ENCODE peak calls at places on chromosomes 13 and 19, in six cellular contexts. H is cardiac muscle cell; N is CD8-positive, alpha-beta memory T cell; F is lung; P is left ventricle myocardium inferior; U is foreskin keratinocyte. W is an unnamed sample.

GRCh38 chr19:13181747-13182388 is 31.7 kb downstream of the IER2 start:
- DNase-seq in H (peak; percentile 85), N (peak; percentile 55), F (no peak), P (peak; percentile 85), U (no peak), W (no peak)

GRCh38 chr19:18710186-18710585 is 26.7 kb downstream of the CRTC1 start:
- DNase-seq in H (no peak), N (no peak), F (no peak), P (no peak), U (no peak), W (no peak)

GRCh38 chr19:45939792-45940514 is 25.4 kb upstream of the NANOS2 start:
- DNase-seq in H (no peak), N (no peak), F (no peak), P (no peak), U (no peak), W (no peak)

GRCh38 chr19:49911381-49912145 is 14.9 kb upstream of the IL4I1 start:
- DNase-seq in H (peak; percentile 16), N (no peak), F (no peak), P (no peak), U (no peak), W (no peak)

GRCh38 chr13:98801626-98802418 is 49.4 kb upstream of the SLC15A1 start:
- DNase-seq in H (no peak), N (no peak), F (no peak), P (no peak), U (no peak), W (no peak)

GRCh38 chr13:48258002-48258401 is 25.0 kb downstream of the ITM2B start:
- DNase-seq in H (no peak), N (no peak), F (no peak), P (no peak), U (no peak), W (no peak)

GRCh38 chr19:12944064-12944674 is 1.5 kb upstream of the RAD23A start:
- DNase-seq in H (no peak), N (no peak), F (no peak), P (no peak), U (no peak), W (no peak)

GRCh38 chr19:18742838-18743237 is 48.3 kb downstream of the COMP start:
- DNase-seq in H (no peak), N (no peak), F (no peak), P (no peak), U (no peak), W (no peak)

GRCh38 chr19:45820413-45821102 is 5.5 kb upstream of the RSPH6A start:
- DNase-seq in H (no peak), N (no peak), F (no peak), P (no peak), U (no peak), W (no peak)

GRCh38 chr13:25286308-25286968 is 850 bp downstream of the MTMR6 start:
- DNase-seq in H (peak; percentile 52), N (peak; percentile 47), F (no peak), P (no peak), U (peak; percentile 34), W (no peak)

GRCh38 chr19:339262-339887 is 5.2 kb downstream of the MIER2 start:
- DNase-seq in H (no peak), N (no peak), F (no peak), P (no peak), U (no peak), W (no peak)

GRCh38 chr13:27170521-27171243 is 929 bp downstream of the USP12 start:
- DNase-seq in H (peak; percentile 59), N (peak; percentile 15), F (peak; percentile 41), P (peak; percentile 36), U (peak; percentile 46), W (peak; percentile 67)

GRCh38 chr19:46144756-46145155 is 3.3 kb upstream of the IGFL2 start:
- DNase-seq in H (no peak), N (no peak), F (no peak), P (no peak), U (no peak), W (no peak)

GRCh38 chr19:18364826-18365528 is 21.0 kb upstream of the GDF15 start:
- DNase-seq in H (peak; percentile 100), N (no peak), F (peak; percentile 90), P (peak; percentile 42), U (peak; percentile 90), W (peak; percentile 90)

GRCh38 chr13:91200486-91200885 is 147.0 kb upstream of the MIR17HG start:
- DNase-seq in H (no peak), N (no peak), F (no peak), P (no peak), U (no peak), W (no peak)

DNA sequence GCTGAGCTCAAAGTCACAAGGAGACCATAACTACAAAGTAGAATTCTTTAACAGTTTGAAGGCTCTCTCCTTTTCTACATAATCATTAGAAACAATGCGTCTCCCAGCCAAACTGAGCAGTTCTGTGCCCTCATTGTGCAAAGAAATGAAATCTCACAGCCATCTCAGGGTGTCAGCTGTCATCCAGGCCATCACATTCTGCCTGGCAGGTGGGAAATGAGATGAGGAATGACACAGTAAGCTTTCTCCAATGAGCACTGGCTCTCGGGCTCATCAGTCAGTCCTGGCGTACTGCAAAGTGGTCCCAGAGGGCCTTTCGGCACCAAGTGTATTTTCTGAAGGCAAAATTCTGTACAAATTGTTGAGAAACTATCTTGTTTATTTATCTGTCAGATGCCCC is 306.5 kb downstream of the KCTD12 start:
- DNase-seq in H (no peak), N (no peak), F (no peak), P (no peak), U (no peak), W (no peak)
- H3K27ac ChIP-seq in H (no peak overlapping the region), N (no peak overlapping the region), F (no peak overlapping the region), P (no peak overlapping the region), U (no peak overlapping the region), W (no peak overlapping the region)

GRCh38 chr19:10006752-10007323 is 3.5 kb downstream of the COL5A3 start:
- DNase-seq in H (no peak), N (no peak), F (no peak), P (no peak), U (no peak), W (no peak)
- H3K27ac ChIP-seq in H (no peak overlapping the region), N (no peak overlapping the region), F (peak overlapping the region; percentile 62), P (peak overlapping the region; percentile 87), U (no peak overlapping the region), W (peak overlapping the region; percentile 79)

GRCh38 chr19:19865750-19866598 is at the start of gene ZNF253:
- DNase-seq in H (peak; percentile 96), N (peak; percentile 89), F (peak; percentile 97), P (peak; percentile 98), U (peak; percentile 91), W (peak; percentile 94)
- H3K27ac ChIP-seq in H (peak within 1 kb of the TSS; percentile 98), N (peak within 1 kb of the TSS; percentile 91), F (peak within 1 kb of the TSS; percentile 94), P (peak within 1 kb of the TSS; percentile 95), U (peak within 1 kb of the TSS; percentile 51), W (peak within 1 kb of the TSS; percentile 89)

DNA sequence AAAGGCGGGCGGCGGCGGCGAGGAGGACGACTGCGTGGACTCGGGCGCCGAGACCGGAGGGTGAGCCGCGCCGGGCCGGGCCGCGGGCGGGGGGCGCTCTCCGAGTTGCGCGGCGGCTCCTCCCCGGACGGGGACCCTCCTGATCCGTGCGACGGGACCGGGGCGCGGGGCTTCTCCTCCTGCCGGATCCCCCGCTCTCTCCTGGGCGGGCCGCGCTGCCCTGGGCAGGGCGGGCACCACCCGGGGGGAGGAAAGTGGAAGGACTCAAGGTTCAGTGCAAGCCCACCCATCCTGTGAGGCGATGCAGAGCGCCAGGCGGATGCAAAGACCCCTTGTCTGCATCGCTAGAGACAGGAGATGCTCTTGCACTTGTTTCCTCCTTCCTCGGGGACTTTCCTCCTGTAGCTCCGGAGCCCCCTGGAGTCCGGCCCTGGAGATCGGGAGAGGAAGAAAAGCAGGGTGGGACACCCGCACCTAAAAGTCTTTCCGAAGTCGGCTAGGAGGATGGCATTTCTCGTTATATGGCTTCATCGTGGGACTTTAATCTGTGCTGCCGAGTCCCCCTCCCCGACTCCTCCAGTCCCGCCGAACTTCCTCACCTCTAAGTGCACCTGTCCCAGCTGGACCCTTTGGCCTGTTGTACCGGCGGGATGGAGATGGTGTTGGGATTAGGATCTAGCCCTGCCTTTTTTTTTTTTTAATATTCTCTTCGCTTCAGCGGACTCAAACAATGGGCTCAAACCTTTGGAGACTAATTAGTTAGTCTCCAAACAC is 499 bp downstream of the FAM124A start:
- DNase-seq in H (no peak), N (no peak), F (no peak), P (no peak), U (no peak), W (no peak)
- H3K27ac ChIP-seq in H (no peak overlapping the region), N (no peak overlapping the region), F (peak overlapping the region; percentile 89), P (peak overlapping the region; percentile 89), U (no peak overlapping the region), W (no peak overlapping the region)

GRCh38 chr13:99969368-99969933 is 2.1 kb downstream of the ZIC5 start:
- DNase-seq in H (no peak), N (no peak), F (no peak), P (no peak), U (no peak), W (no peak)
- H3K27ac ChIP-seq in H (no peak overlapping the region), N (no peak overlapping the region), F (no peak overlapping the region), P (no peak overlapping the region), U (no peak overlapping the region), W (no peak overlapping the region)